ENCODE peak calls at places on chromosomes 2 and 18, in four cellular contexts. One of them, this sample, is unnamed.

GRCh38 chr2:28169492-28169891 is 223.2 kb upstream of the FOSL2 start:
- DNase-seq in stimulated activated CD4-positive, alpha-beta T cell treated with anti-CD3 and anti-CD28 coated beads, Interleukin-2, amount 100 ng/mL, for 48 hours: no peak
- DNase-seq in nucleus accumbens: no peak
- DNase-seq in putamen: no peak
- DNase-seq in this sample: no peak

GRCh38 chr2:95017308-95017630 is 8.2 kb upstream of the MAL start:
- DNase-seq in nucleus accumbens: no peak
- DNase-seq in stimulated activated CD4-positive, alpha-beta T cell treated with anti-CD3 and anti-CD28 coated beads, Interleukin-2, amount 100 ng/mL, for 48 hours: no peak
- DNase-seq in putamen: no peak
- DNase-seq in this sample: no peak

GRCh38 chr2:23399674-23400261 is 14.8 kb downstream of the KLHL29 start:
- DNase-seq in putamen: no peak
- DNase-seq in nucleus accumbens: no peak
- DNase-seq in stimulated activated CD4-positive, alpha-beta T cell treated with anti-CD3 and anti-CD28 coated beads, Interleukin-2, amount 100 ng/mL, for 48 hours: no peak
- DNase-seq in this sample: no peak

GRCh38 chr2:27282892-27283291 is 663 bp downstream of the TRIM54 start:
- DNase-seq in stimulated activated CD4-positive, alpha-beta T cell treated with anti-CD3 and anti-CD28 coated beads, Interleukin-2, amount 100 ng/mL, for 48 hours: no peak
- DNase-seq in nucleus accumbens: no peak
- DNase-seq in putamen: no peak
- DNase-seq in this sample: no peak

GRCh38 chr2:119008108-119008507 is 66.1 kb downstream of the MARCO start:
- DNase-seq in stimulated activated CD4-positive, alpha-beta T cell treated with anti-CD3 and anti-CD28 coated beads, Interleukin-2, amount 100 ng/mL, for 48 hours: no peak
- DNase-seq in putamen: no peak
- DNase-seq in nucleus accumbens: no peak
- DNase-seq in this sample: peak; percentile 18

GRCh38 chr2:17894005-17894404 is 15.5 kb downstream of the KCNS3 start:
- DNase-seq in putamen: no peak
- DNase-seq in nucleus accumbens: no peak
- DNase-seq in stimulated activated CD4-positive, alpha-beta T cell treated with anti-CD3 and anti-CD28 coated beads, Interleukin-2, amount 100 ng/mL, for 48 hours: no peak
- DNase-seq in this sample: no peak

GRCh38 chr2:62596061-62596658 is 90.2 kb upstream of the TMEM17 start:
- DNase-seq in stimulated activated CD4-positive, alpha-beta T cell treated with anti-CD3 and anti-CD28 coated beads, Interleukin-2, amount 100 ng/mL, for 48 hours: no peak
- DNase-seq in nucleus accumbens: no peak
- DNase-seq in putamen: no peak
- DNase-seq in this sample: no peak

GRCh38 chr2:211364911-211365310 is 808.5 kb downstream of the CPS1 start:
- DNase-seq in stimulated activated CD4-positive, alpha-beta T cell treated with anti-CD3 and anti-CD28 coated beads, Interleukin-2, amount 100 ng/mL, for 48 hours: no peak
- DNase-seq in nucleus accumbens: no peak
- DNase-seq in putamen: no peak
- DNase-seq in this sample: no peak

GRCh38 chr2:36438454-36438977 is 82.9 kb downstream of the CRIM1 start:
- DNase-seq in putamen: no peak
- DNase-seq in stimulated activated CD4-positive, alpha-beta T cell treated with anti-CD3 and anti-CD28 coated beads, Interleukin-2, amount 100 ng/mL, for 48 hours: no peak
- DNase-seq in nucleus accumbens: no peak
- DNase-seq in this sample: no peak

GRCh38 chr2:185187421-185187820 is 551.2 kb upstream of the FSIP2 start:
- DNase-seq in putamen: no peak
- DNase-seq in nucleus accumbens: no peak
- DNase-seq in stimulated activated CD4-positive, alpha-beta T cell treated with anti-CD3 and anti-CD28 coated beads, Interleukin-2, amount 100 ng/mL, for 48 hours: no peak
- DNase-seq in this sample: no peak

GRCh38 chr2:52916976-52917375 is 850.6 kb upstream of the CHAC2 start:
- DNase-seq in stimulated activated CD4-positive, alpha-beta T cell treated with anti-CD3 and anti-CD28 coated beads, Interleukin-2, amount 100 ng/mL, for 48 hours: no peak
- DNase-seq in putamen: no peak
- DNase-seq in nucleus accumbens: no peak
- DNase-seq in this sample: no peak

GRCh38 chr18:58284699-58285490 is 240.9 kb downstream of the NEDD4L start:
- DNase-seq in putamen: no peak
- DNase-seq in stimulated activated CD4-positive, alpha-beta T cell treated with anti-CD3 and anti-CD28 coated beads, Interleukin-2, amount 100 ng/mL, for 48 hours: no peak
- DNase-seq in nucleus accumbens: no peak
- DNase-seq in this sample: no peak

GRCh38 chr2:43592443-43592842 is 3.4 kb downstream of the THADA start:
- DNase-seq in nucleus accumbens: no peak
- DNase-seq in stimulated activated CD4-positive, alpha-beta T cell treated with anti-CD3 and anti-CD28 coated beads, Interleukin-2, amount 100 ng/mL, for 48 hours: no peak
- DNase-seq in putamen: no peak
- DNase-seq in this sample: no peak

GRCh38 chr2:188159484-188159883 is 132.2 kb upstream of the GULP1 start:
- DNase-seq in nucleus accumbens: no peak
- DNase-seq in putamen: no peak
- DNase-seq in stimulated activated CD4-positive, alpha-beta T cell treated with anti-CD3 and anti-CD28 coated beads, Interleukin-2, amount 100 ng/mL, for 48 hours: no peak
- DNase-seq in this sample: no peak

GRCh38 chr2:74332550-74333174 is 10.6 kb downstream of the SLC4A5 start:
- DNase-seq in stimulated activated CD4-positive, alpha-beta T cell treated with anti-CD3 and anti-CD28 coated beads, Interleukin-2, amount 100 ng/mL, for 48 hours: no peak
- DNase-seq in nucleus accumbens: no peak
- DNase-seq in putamen: no peak
- DNase-seq in this sample: no peak

GRCh38 chr18:23585007-23585871 is 1.1 kb downstream of the NPC1 start:
- DNase-seq in putamen: no peak
- DNase-seq in stimulated activated CD4-positive, alpha-beta T cell treated with anti-CD3 and anti-CD28 coated beads, Interleukin-2, amount 100 ng/mL, for 48 hours: no peak
- DNase-seq in nucleus accumbens: no peak
- DNase-seq in this sample: no peak

GRCh38 chr2:28231110-28231621 is 161.5 kb upstream of the FOSL2 start:
- DNase-seq in nucleus accumbens: no peak
- DNase-seq in putamen: no peak
- DNase-seq in stimulated activated CD4-positive, alpha-beta T cell treated with anti-CD3 and anti-CD28 coated beads, Interleukin-2, amount 100 ng/mL, for 48 hours: no peak
- DNase-seq in this sample: no peak

GRCh38 chr18:10792181-10792580 is 266.4 kb downstream of the NAPG start:
- DNase-seq in nucleus accumbens: no peak
- DNase-seq in putamen: no peak
- DNase-seq in stimulated activated CD4-positive, alpha-beta T cell treated with anti-CD3 and anti-CD28 coated beads, Interleukin-2, amount 100 ng/mL, for 48 hours: no peak
- DNase-seq in this sample: no peak

GRCh38 chr18:29123706-29124530 is 947.0 kb upstream of the CDH2 start:
- DNase-seq in putamen: no peak
- DNase-seq in nucleus accumbens: no peak
- DNase-seq in stimulated activated CD4-positive, alpha-beta T cell treated with anti-CD3 and anti-CD28 coated beads, Interleukin-2, amount 100 ng/mL, for 48 hours: no peak
- DNase-seq in this sample: no peak

GRCh38 chr18:21958256-21958655 is 211.1 kb upstream of the GATA6 start:
- DNase-seq in stimulated activated CD4-positive, alpha-beta T cell treated with anti-CD3 and anti-CD28 coated beads, Interleukin-2, amount 100 ng/mL, for 48 hours: no peak
- DNase-seq in putamen: no peak
- DNase-seq in nucleus accumbens: no peak
- DNase-seq in this sample: no peak

GRCh38 chr2:98507461-98507860 is 62.8 kb downstream of the INPP4A start:
- DNase-seq in nucleus accumbens: no peak
- DNase-seq in putamen: no peak
- DNase-seq in stimulated activated CD4-positive, alpha-beta T cell treated with anti-CD3 and anti-CD28 coated beads, Interleukin-2, amount 100 ng/mL, for 48 hours: no peak
- DNase-seq in this sample: no peak

GRCh38 chr18:79878741-79879358 is 72.6 kb downstream of the SLC66A2 start:
- DNase-seq in nucleus accumbens: no peak
- DNase-seq in putamen: no peak
- DNase-seq in stimulated activated CD4-positive, alpha-beta T cell treated with anti-CD3 and anti-CD28 coated beads, Interleukin-2, amount 100 ng/mL, for 48 hours: no peak
- DNase-seq in this sample: no peak

GRCh38 chr18:24009651-24010333 is 4.8 kb upstream of the TTC39C start:
- DNase-seq in stimulated activated CD4-positive, alpha-beta T cell treated with anti-CD3 and anti-CD28 coated beads, Interleukin-2, amount 100 ng/mL, for 48 hours: no peak
- DNase-seq in putamen: no peak
- DNase-seq in nucleus accumbens: no peak
- DNase-seq in this sample: no peak